ENCODE peak calls at places on chromosome 10, in six cellular contexts. One of them, this sample, is unnamed. For H3K4me1, the result is how much of the 10 kb centered on the place peaks cover.

GRCh38 chr10:124669824-124670654 is 74.1 kb downstream of the FAM53B start:
- DNase-seq in SK-N-SH: peak
- DNase-seq in cardiac muscle cell: peak
- DNase-seq in left ventricle myocardium inferior: no peak
- DNase-seq in Panc1: no peak
- DNase-seq in hepatocyte: no peak
- DNase-seq in this sample: no peak

GRCh38 chr10:61964949-61965693 is 63.6 kb downstream of the ARID5B start:
- DNase-seq in cardiac muscle cell: no peak
- DNase-seq in SK-N-SH: no peak
- DNase-seq in Panc1: no peak
- DNase-seq in hepatocyte: peak
- DNase-seq in left ventricle myocardium inferior: no peak
- DNase-seq in this sample: no peak

GRCh38 chr10:122551450-122551849 is 9.1 kb upstream of the DMBT1 start:
- DNase-seq in hepatocyte: no peak
- DNase-seq in left ventricle myocardium inferior: no peak
- DNase-seq in Panc1: no peak
- DNase-seq in cardiac muscle cell: peak
- DNase-seq in SK-N-SH: no peak
- DNase-seq in this sample: no peak

GRCh38 chr10:51074238-51075028 is at the start of gene PRKG1:
- DNase-seq in Panc1: peak
- DNase-seq in left ventricle myocardium inferior: peak
- DNase-seq in SK-N-SH: peak
- DNase-seq in hepatocyte: peak
- DNase-seq in cardiac muscle cell: peak
- DNase-seq in this sample: peak

GRCh38 chr10:93495654-93496321 is 624 bp upstream of the CEP55 start:
- DNase-seq in Panc1: no peak
- DNase-seq in SK-N-SH: peak
- DNase-seq in hepatocyte: peak
- DNase-seq in left ventricle myocardium inferior: no peak
- DNase-seq in cardiac muscle cell: peak
- DNase-seq in this sample: no peak

GRCh38 chr10:21184216-21184615 is 287.1 kb upstream of the NEBL start:
- DNase-seq in cardiac muscle cell: no peak
- DNase-seq in left ventricle myocardium inferior: no peak
- DNase-seq in SK-N-SH: no peak
- DNase-seq in Panc1: no peak
- DNase-seq in hepatocyte: no peak
- DNase-seq in this sample: no peak

GRCh38 chr10:29443745-29444523 is 155.1 kb downstream of the LYZL1 start:
- DNase-seq in Panc1: no peak
- DNase-seq in left ventricle myocardium inferior: no peak
- DNase-seq in cardiac muscle cell: no peak
- DNase-seq in SK-N-SH: no peak
- DNase-seq in hepatocyte: no peak
- DNase-seq in this sample: no peak

GRCh38 chr10:75071164-75071489 is 40.3 kb upstream of the SAMD8 start:
- DNase-seq in Panc1: no peak
- DNase-seq in SK-N-SH: peak
- DNase-seq in hepatocyte: peak
- DNase-seq in cardiac muscle cell: peak
- DNase-seq in left ventricle myocardium inferior: peak
- DNase-seq in this sample: no peak

GRCh38 chr10:17343118-17343517 is 111.3 kb downstream of the ST8SIA6 start:
- DNase-seq in left ventricle myocardium inferior: no peak
- DNase-seq in hepatocyte: no peak
- DNase-seq in Panc1: no peak
- DNase-seq in cardiac muscle cell: no peak
- DNase-seq in SK-N-SH: no peak
- DNase-seq in this sample: no peak

GRCh38 chr10:122233857-122234348 is 37.2 kb upstream of the BTBD16 start:
- DNase-seq in hepatocyte: no peak
- DNase-seq in cardiac muscle cell: peak
- DNase-seq in Panc1: no peak
- DNase-seq in left ventricle myocardium inferior: peak
- DNase-seq in SK-N-SH: peak
- DNase-seq in this sample: no peak

GRCh38 chr10:119602241-119603095 is 5.7 kb upstream of the TIAL1 start:
- DNase-seq in Panc1: no peak
- DNase-seq in left ventricle myocardium inferior: no peak
- DNase-seq in hepatocyte: no peak
- DNase-seq in cardiac muscle cell: peak
- DNase-seq in SK-N-SH: no peak
- DNase-seq in this sample: no peak

DNA sequence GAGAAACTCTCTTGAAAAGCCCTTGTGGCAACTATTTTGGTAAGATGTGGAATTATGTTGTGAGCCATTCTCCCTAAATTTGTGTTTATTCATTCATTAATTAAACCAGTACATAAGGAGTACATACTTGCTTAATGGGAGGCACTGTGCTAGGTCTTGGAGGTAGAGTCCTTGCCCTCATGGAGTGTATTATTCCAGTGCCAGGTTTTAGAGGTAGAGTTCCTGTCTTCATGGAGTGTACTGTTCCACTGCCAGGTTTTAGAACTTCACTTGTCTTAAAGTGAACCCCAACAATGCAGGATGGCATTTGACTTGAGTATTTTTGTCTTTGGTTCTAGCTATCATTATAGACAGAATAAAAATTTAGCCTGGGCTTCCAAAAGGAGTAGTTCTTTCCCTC is 8.8 kb downstream of the MXI1 start:
- DNase-seq in left ventricle myocardium inferior: no peak
- DNase-seq in hepatocyte: no peak
- DNase-seq in Panc1: no peak
- DNase-seq in SK-N-SH: no peak
- DNase-seq in cardiac muscle cell: no peak
- DNase-seq in this sample: no peak
- H3K4me1 ChIP-seq in left ventricle myocardium inferior: half or more
- H3K4me1 ChIP-seq in hepatocyte: under half
- H3K4me1 ChIP-seq in Panc1: under half
- H3K4me1 ChIP-seq in SK-N-SH: under half
- H3K4me1 ChIP-seq in cardiac muscle cell: under half
- H3K4me1 ChIP-seq in this sample: under half

GRCh38 chr10:101011517-101012423 is 12.2 kb downstream of the LZTS2 start:
- DNase-seq in Panc1: no peak
- DNase-seq in SK-N-SH: peak
- DNase-seq in hepatocyte: peak
- DNase-seq in cardiac muscle cell: peak
- DNase-seq in left ventricle myocardium inferior: no peak
- DNase-seq in this sample: no peak
- TF ChIP-seq CTCF in Panc1: peak
- TF ChIP-seq CTCF in SK-N-SH: peak
- TF ChIP-seq CTCF in hepatocyte: peak
- TF ChIP-seq CTCF in cardiac muscle cell: peak
- TF ChIP-seq CTCF in left ventricle myocardium inferior: peak
- TF ChIP-seq CTCF in this sample: no peak

GRCh38 chr10:71250405-71250804 is 38.0 kb downstream of the UNC5B start:
- DNase-seq in left ventricle myocardium inferior: no peak
- DNase-seq in Panc1: no peak
- DNase-seq in hepatocyte: no peak
- DNase-seq in SK-N-SH: no peak
- DNase-seq in cardiac muscle cell: no peak
- DNase-seq in this sample: no peak
- H3K4me1 ChIP-seq in left ventricle myocardium inferior: half or more
- H3K4me1 ChIP-seq in Panc1: under half
- H3K4me1 ChIP-seq in hepatocyte: under half
- H3K4me1 ChIP-seq in SK-N-SH: half or more
- H3K4me1 ChIP-seq in cardiac muscle cell: half or more
- H3K4me1 ChIP-seq in this sample: under half

GRCh38 chr10:112314822-112315474 is 31.7 kb downstream of the TECTB start:
- DNase-seq in left ventricle myocardium inferior: peak
- DNase-seq in Panc1: peak
- DNase-seq in hepatocyte: peak
- DNase-seq in cardiac muscle cell: peak
- DNase-seq in SK-N-SH: peak
- DNase-seq in this sample: peak
- TF ChIP-seq CTCF in left ventricle myocardium inferior: peak
- TF ChIP-seq CTCF in Panc1: peak
- TF ChIP-seq CTCF in hepatocyte: peak
- TF ChIP-seq CTCF in cardiac muscle cell: peak
- TF ChIP-seq CTCF in SK-N-SH: peak
- TF ChIP-seq CTCF in this sample: peak

DNA sequence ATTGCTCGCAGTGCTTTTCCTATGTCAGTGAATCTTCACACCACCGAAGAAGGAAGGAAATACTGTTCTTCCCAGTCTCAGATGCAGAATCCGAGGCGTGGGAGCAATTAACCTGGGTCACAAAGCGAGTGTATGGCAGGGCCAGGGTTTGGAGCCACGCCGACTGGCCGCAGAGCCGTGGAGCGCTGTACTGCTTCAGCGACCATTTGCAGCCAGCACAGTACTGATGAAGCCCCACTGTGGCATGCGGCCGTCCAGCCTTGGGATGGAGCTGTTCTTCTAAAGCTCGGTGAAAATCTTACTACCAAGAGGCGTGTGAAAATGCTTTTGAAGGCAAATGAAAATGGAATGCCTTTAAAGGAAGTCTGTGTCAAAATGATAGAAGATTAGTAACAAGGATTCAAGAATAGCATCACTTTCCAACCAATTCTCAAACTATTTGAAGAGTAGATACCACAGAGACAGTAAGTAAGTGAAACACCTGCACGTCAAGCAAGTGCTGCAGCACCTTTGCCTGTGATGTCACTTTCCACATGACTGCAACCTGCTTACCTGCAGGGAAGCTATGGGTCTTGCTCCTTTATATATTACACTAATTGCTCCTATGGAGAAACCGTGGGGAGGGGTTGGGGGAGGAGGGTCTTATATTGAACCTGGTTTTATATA is 4.9 kb downstream of the PPP2R2D start:
- DNase-seq in left ventricle myocardium inferior: no peak
- DNase-seq in Panc1: no peak
- DNase-seq in hepatocyte: no peak
- DNase-seq in SK-N-SH: no peak
- DNase-seq in cardiac muscle cell: no peak
- DNase-seq in this sample: no peak
- H3K4me1 ChIP-seq in left ventricle myocardium inferior: half or more
- H3K4me1 ChIP-seq in Panc1: under half
- H3K4me1 ChIP-seq in hepatocyte: under half
- H3K4me1 ChIP-seq in SK-N-SH: under half
- H3K4me1 ChIP-seq in cardiac muscle cell: under half
- H3K4me1 ChIP-seq in this sample: under half

DNA sequence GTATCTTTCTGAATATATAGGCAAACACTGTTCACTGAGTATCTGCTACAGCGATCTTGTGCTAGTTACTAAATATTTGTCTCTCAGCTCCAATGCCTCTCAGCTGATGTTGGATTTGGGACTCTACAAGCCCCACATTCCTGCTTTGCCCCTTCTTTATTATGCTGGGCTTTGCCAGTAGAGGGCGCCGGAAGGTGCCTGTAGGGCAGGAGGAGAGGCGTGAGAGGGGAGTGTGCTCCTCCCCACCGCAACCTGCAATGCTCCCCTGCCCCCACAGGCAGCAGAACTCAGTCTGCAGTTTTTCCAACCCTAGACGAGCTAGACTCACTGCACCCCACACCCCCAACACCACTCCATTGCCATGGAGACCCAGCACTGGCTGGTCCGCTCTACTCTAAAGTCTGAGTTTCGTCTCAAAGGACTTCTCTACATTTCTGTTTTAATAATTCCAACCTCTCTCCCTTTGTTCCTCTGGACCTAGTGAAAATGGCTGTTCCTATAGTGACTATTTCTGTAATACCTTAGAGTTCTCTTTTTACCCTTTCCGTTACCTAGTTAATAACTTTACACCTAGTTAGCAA is 337.6 kb downstream of the CCSER2 start:
- DNase-seq in left ventricle myocardium inferior: no peak
- DNase-seq in hepatocyte: peak
- DNase-seq in cardiac muscle cell: peak
- DNase-seq in Panc1: no peak
- DNase-seq in SK-N-SH: no peak
- DNase-seq in this sample: no peak
- TF ChIP-seq CTCF in left ventricle myocardium inferior: peak
- TF ChIP-seq CTCF in hepatocyte: peak
- TF ChIP-seq CTCF in cardiac muscle cell: no peak
- TF ChIP-seq CTCF in Panc1: peak
- TF ChIP-seq CTCF in SK-N-SH: peak
- TF ChIP-seq CTCF in this sample: no peak

DNA sequence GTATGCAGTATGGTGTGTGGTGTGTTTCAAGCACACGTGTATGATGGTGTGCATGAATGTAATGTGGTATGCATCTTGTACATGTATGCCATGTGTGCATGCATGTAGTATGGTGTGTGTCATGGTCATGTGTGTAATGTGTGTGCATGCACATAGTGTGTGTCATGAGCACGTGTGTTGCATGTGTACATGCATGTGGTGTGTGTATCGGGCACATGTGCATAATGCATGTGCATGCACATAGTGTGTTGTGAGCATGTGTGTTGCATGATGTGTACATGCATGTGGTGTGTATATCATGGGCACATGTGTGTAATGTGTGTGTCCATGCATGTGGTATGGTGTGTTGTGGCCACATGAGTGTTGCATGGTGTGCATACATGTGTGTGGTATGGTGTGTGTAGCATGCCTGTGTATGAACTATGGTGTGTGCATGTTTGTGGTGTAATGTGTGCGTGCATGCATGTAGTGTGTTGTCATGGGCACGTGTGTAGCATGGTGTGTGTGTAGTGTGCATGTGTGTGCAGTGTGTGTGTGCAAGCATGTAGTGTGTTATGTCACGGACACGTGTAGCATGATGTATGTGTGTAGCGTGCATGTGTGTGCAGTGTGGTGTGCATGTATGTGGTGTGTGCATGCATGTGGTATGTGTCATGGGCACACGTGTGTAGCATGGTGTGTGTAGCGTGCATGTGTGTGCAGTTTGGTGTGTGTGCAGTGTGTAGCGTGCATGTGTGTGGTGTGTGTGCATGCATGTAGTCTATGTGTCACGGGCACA is 17.6 kb downstream of the KNDC1 start:
- DNase-seq in left ventricle myocardium inferior: no peak
- DNase-seq in SK-N-SH: no peak
- DNase-seq in cardiac muscle cell: no peak
- DNase-seq in Panc1: no peak
- DNase-seq in hepatocyte: no peak
- DNase-seq in this sample: no peak
- H3K4me1 ChIP-seq in left ventricle myocardium inferior: under half
- H3K4me1 ChIP-seq in SK-N-SH: under half
- H3K4me1 ChIP-seq in cardiac muscle cell: under half
- H3K4me1 ChIP-seq in Panc1: under half
- H3K4me1 ChIP-seq in hepatocyte: under half
- H3K4me1 ChIP-seq in this sample: under half

This sample was measured in uterus.